ENCODE peak calls at places on chromosomes 5 and 9, in five cellular contexts. R is midbrain; O is activated B cell treated with CpG ODN at 0.5 μM for 24 hours; J is stimulated activated naive CD8-positive, alpha-beta T cell treated with anti-CD3 and anti-CD28 coated beads, Interleukin-15, Interleukin-2, amounts not matched to agents 100 U/mL and 50 U/mL, for 24 hours; H is HEK293T. I is an unnamed sample.

GRCh38 chr5:173454764-173455598 is 126.8 kb upstream of the STC2 start:
- DNase-seq in R (no peak), O (no peak), H (no peak), J (no peak), I (peak)

GRCh38 chr5:159708090-159708489 is 208.2 kb upstream of the ADRA1B start:
- DNase-seq in H (no peak), R (no peak), O (no peak), J (no peak), I (no peak)

GRCh38 chr9:81690251-81690851 is 1.0 kb upstream of the TLE1 start:
- DNase-seq in H (no peak), J (peak), O (no peak), R (no peak), I (peak)

GRCh38 chr5:76342474-76342873 is 60.6 kb upstream of the IQGAP2 start:
- DNase-seq in R (no peak), O (no peak), H (no peak), J (no peak), I (no peak)

GRCh38 chr5:150142800-150143724 is 12.6 kb downstream of the PDGFRB start:
- DNase-seq in R (no peak), J (no peak), O (no peak), H (no peak), I (no peak)

GRCh38 chr9:92894711-92895362 is 17.0 kb upstream of the ZNF484 start:
- DNase-seq in H (no peak), R (no peak), J (no peak), O (no peak), I (no peak)

GRCh38 chr5:89878140-89878570 is 531.4 kb downstream of the CETN3 start:
- DNase-seq in R (no peak), H (peak), J (no peak), O (no peak), I (peak)

GRCh38 chr5:6188976-6189375 is 189.4 kb downstream of the MED10 start:
- DNase-seq in R (no peak), J (no peak), O (no peak), H (no peak), I (no peak)

I was measured in mesendoderm.